ENCODE peak calls at places on chromosome 2, in ten cellular contexts. One of them, this sample, is unnamed.

GRCh38 chr2:232979871-232980461 is 33.1 kb downstream of the NGEF start:
- DNase-seq in BJ: peak
- DNase-seq in left lung: no peak
- DNase-seq in A549: peak
- DNase-seq in pancreas: peak
- DNase-seq in astrocyte of the spinal cord: peak
- DNase-seq in body of pancreas: no peak
- DNase-seq in GM12865: no peak
- DNase-seq in lower lobe of right lung: no peak
- DNase-seq in PC-3: peak
- DNase-seq in this sample: peak

GRCh38 chr2:231250146-231250545 is 51.7 kb downstream of the ARMC9 start:
- DNase-seq in BJ: no peak
- DNase-seq in left lung: no peak
- DNase-seq in A549: no peak
- DNase-seq in pancreas: no peak
- DNase-seq in astrocyte of the spinal cord: no peak
- DNase-seq in body of pancreas: no peak
- DNase-seq in GM12865: no peak
- DNase-seq in lower lobe of right lung: no peak
- DNase-seq in PC-3: no peak
- DNase-seq in this sample: peak

GRCh38 chr2:187581125-187581896 is 27.1 kb upstream of the TFPI start:
- DNase-seq in BJ: no peak
- DNase-seq in left lung: no peak
- DNase-seq in A549: peak
- DNase-seq in pancreas: no peak
- DNase-seq in astrocyte of the spinal cord: peak
- DNase-seq in body of pancreas: peak
- DNase-seq in GM12865: peak
- DNase-seq in lower lobe of right lung: no peak
- DNase-seq in PC-3: peak
- DNase-seq in this sample: no peak

GRCh38 chr2:241777686-241778627 is 1.3 kb downstream of the GAL3ST2 start:
- DNase-seq in BJ: no peak
- DNase-seq in left lung: peak
- DNase-seq in A549: no peak
- DNase-seq in pancreas: no peak
- DNase-seq in astrocyte of the spinal cord: no peak
- DNase-seq in body of pancreas: no peak
- DNase-seq in GM12865: no peak
- DNase-seq in lower lobe of right lung: no peak
- DNase-seq in PC-3: no peak
- DNase-seq in this sample: no peak

GRCh38 chr2:159096896-159097295 is 128.5 kb downstream of the TANC1 start:
- DNase-seq in BJ: no peak
- DNase-seq in left lung: no peak
- DNase-seq in A549: no peak
- DNase-seq in pancreas: no peak
- DNase-seq in astrocyte of the spinal cord: no peak
- DNase-seq in body of pancreas: no peak
- DNase-seq in GM12865: no peak
- DNase-seq in lower lobe of right lung: no peak
- DNase-seq in PC-3: peak
- DNase-seq in this sample: no peak

GRCh38 chr2:74457549-74458131 is 598 bp upstream of the WBP1 start:
- DNase-seq in BJ: no peak
- DNase-seq in left lung: peak
- DNase-seq in A549: peak
- DNase-seq in pancreas: peak
- DNase-seq in astrocyte of the spinal cord: no peak
- DNase-seq in body of pancreas: peak
- DNase-seq in GM12865: peak
- DNase-seq in lower lobe of right lung: peak
- DNase-seq in PC-3: peak
- DNase-seq in this sample: no peak

GRCh38 chr2:206275274-206276160 is 1.1 kb downstream of the ZDBF2 start:
- DNase-seq in BJ: no peak
- DNase-seq in left lung: no peak
- DNase-seq in A549: no peak
- DNase-seq in pancreas: no peak
- DNase-seq in astrocyte of the spinal cord: peak
- DNase-seq in body of pancreas: peak
- DNase-seq in GM12865: peak
- DNase-seq in lower lobe of right lung: no peak
- DNase-seq in PC-3: peak
- DNase-seq in this sample: peak

GRCh38 chr2:199484927-199485326 is 27.2 kb upstream of the SATB2 start:
- DNase-seq in BJ: no peak
- DNase-seq in left lung: no peak
- DNase-seq in A549: no peak
- DNase-seq in pancreas: no peak
- DNase-seq in astrocyte of the spinal cord: no peak
- DNase-seq in body of pancreas: no peak
- DNase-seq in GM12865: peak
- DNase-seq in lower lobe of right lung: no peak
- DNase-seq in PC-3: peak
- DNase-seq in this sample: no peak

GRCh38 chr2:226902041-226902972 is 66.5 kb downstream of the RHBDD1 start:
- DNase-seq in BJ: no peak
- DNase-seq in left lung: no peak
- DNase-seq in A549: no peak
- DNase-seq in pancreas: no peak
- DNase-seq in astrocyte of the spinal cord: peak
- DNase-seq in body of pancreas: no peak
- DNase-seq in GM12865: no peak
- DNase-seq in lower lobe of right lung: no peak
- DNase-seq in PC-3: no peak
- DNase-seq in this sample: no peak

GRCh38 chr2:115083216-115083615 is 640.8 kb downstream of the DPP10 start:
- DNase-seq in BJ: no peak
- DNase-seq in left lung: no peak
- DNase-seq in A549: no peak
- DNase-seq in pancreas: no peak
- DNase-seq in astrocyte of the spinal cord: no peak
- DNase-seq in body of pancreas: no peak
- DNase-seq in GM12865: no peak
- DNase-seq in lower lobe of right lung: no peak
- DNase-seq in PC-3: peak
- DNase-seq in this sample: no peak

GRCh38 chr2:162007447-162008040 is 66.5 kb downstream of the DPP4 start:
- DNase-seq in BJ: no peak
- DNase-seq in left lung: no peak
- DNase-seq in A549: no peak
- DNase-seq in pancreas: no peak
- DNase-seq in astrocyte of the spinal cord: peak
- DNase-seq in body of pancreas: no peak
- DNase-seq in GM12865: peak
- DNase-seq in lower lobe of right lung: no peak
- DNase-seq in PC-3: peak
- DNase-seq in this sample: no peak

GRCh38 chr2:217398860-217399259 is 539.0 kb upstream of the TNP1 start:
- DNase-seq in BJ: no peak
- DNase-seq in left lung: peak
- DNase-seq in A549: no peak
- DNase-seq in pancreas: no peak
- DNase-seq in astrocyte of the spinal cord: no peak
- DNase-seq in body of pancreas: no peak
- DNase-seq in GM12865: no peak
- DNase-seq in lower lobe of right lung: no peak
- DNase-seq in PC-3: no peak
- DNase-seq in this sample: no peak

GRCh38 chr2:127128508-127128907 is 21.6 kb upstream of the BIN1 start:
- DNase-seq in BJ: no peak
- DNase-seq in left lung: peak
- DNase-seq in A549: no peak
- DNase-seq in pancreas: peak
- DNase-seq in astrocyte of the spinal cord: no peak
- DNase-seq in body of pancreas: peak
- DNase-seq in GM12865: peak
- DNase-seq in lower lobe of right lung: peak
- DNase-seq in PC-3: no peak
- DNase-seq in this sample: no peak

GRCh38 chr2:176157499-176158305 is 595 bp downstream of the HOXD3 start:
- DNase-seq in BJ: no peak
- DNase-seq in left lung: no peak
- DNase-seq in A549: no peak
- DNase-seq in pancreas: no peak
- DNase-seq in astrocyte of the spinal cord: no peak
- DNase-seq in body of pancreas: no peak
- DNase-seq in GM12865: no peak
- DNase-seq in lower lobe of right lung: no peak
- DNase-seq in PC-3: no peak
- DNase-seq in this sample: no peak

GRCh38 chr2:42928692-42929576 is 136.6 kb upstream of the HAAO start:
- DNase-seq in BJ: no peak
- DNase-seq in left lung: no peak
- DNase-seq in A549: peak
- DNase-seq in pancreas: no peak
- DNase-seq in astrocyte of the spinal cord: no peak
- DNase-seq in body of pancreas: peak
- DNase-seq in GM12865: peak
- DNase-seq in lower lobe of right lung: no peak
- DNase-seq in PC-3: peak
- DNase-seq in this sample: no peak

GRCh38 chr2:143321994-143322393 is 192.8 kb downstream of the ARHGAP15 start:
- DNase-seq in BJ: no peak
- DNase-seq in left lung: no peak
- DNase-seq in A549: no peak
- DNase-seq in pancreas: no peak
- DNase-seq in astrocyte of the spinal cord: no peak
- DNase-seq in body of pancreas: no peak
- DNase-seq in GM12865: no peak
- DNase-seq in lower lobe of right lung: no peak
- DNase-seq in PC-3: peak
- DNase-seq in this sample: no peak

DNA sequence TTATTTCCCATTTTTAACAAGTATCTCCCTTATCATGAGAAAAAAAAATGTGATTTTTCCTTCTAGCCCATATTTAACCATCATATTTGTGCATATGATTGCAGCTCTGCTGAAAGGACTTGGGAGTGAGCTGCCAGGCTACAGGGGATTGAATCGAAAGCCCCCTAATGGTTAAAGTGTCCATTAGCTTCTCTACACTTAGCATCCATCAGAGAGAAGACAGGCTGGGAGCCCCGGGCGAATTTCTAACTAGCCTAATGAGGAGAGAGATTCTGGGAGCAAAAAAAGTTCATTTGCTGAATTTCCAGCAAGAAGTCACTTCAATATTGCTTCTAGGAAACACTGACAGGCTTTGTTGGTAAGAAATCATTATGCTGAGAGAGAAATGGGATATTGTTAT is 848.8 kb downstream of the TDRD15 start:
- DNase-seq in BJ: no peak
- DNase-seq in left lung: no peak
- DNase-seq in A549: no peak
- DNase-seq in pancreas: no peak
- DNase-seq in astrocyte of the spinal cord: no peak
- DNase-seq in body of pancreas: no peak
- DNase-seq in GM12865: no peak
- DNase-seq in lower lobe of right lung: no peak
- DNase-seq in PC-3: no peak
- DNase-seq in this sample: no peak
- H3K4me3 ChIP-seq in BJ: no peak
- H3K4me3 ChIP-seq in left lung: no peak
- H3K4me3 ChIP-seq in A549: no peak
- H3K4me3 ChIP-seq in pancreas: no peak
- H3K4me3 ChIP-seq in astrocyte of the spinal cord: no peak
- H3K4me3 ChIP-seq in body of pancreas: no peak
- H3K4me3 ChIP-seq in GM12865: no peak
- H3K4me3 ChIP-seq in lower lobe of right lung: no peak
- H3K4me3 ChIP-seq in PC-3: no peak
- H3K4me3 ChIP-seq in this sample: no peak

GRCh38 chr2:26314243-26314642 is 31.7 kb upstream of the SELENOI start:
- DNase-seq in BJ: no peak
- DNase-seq in left lung: no peak
- DNase-seq in A549: no peak
- DNase-seq in pancreas: no peak
- DNase-seq in astrocyte of the spinal cord: no peak
- DNase-seq in body of pancreas: no peak
- DNase-seq in GM12865: no peak
- DNase-seq in lower lobe of right lung: no peak
- DNase-seq in PC-3: no peak
- DNase-seq in this sample: no peak
- TF ChIP-seq CTCF in BJ: no peak
- TF ChIP-seq CTCF in left lung: no peak
- TF ChIP-seq CTCF in A549: no peak
- TF ChIP-seq CTCF in pancreas: no peak
- TF ChIP-seq CTCF in astrocyte of the spinal cord: no peak
- TF ChIP-seq CTCF in body of pancreas: no peak
- TF ChIP-seq CTCF in GM12865: no peak
- TF ChIP-seq CTCF in lower lobe of right lung: no peak
- TF ChIP-seq CTCF in PC-3: no peak
- TF ChIP-seq CTCF in this sample: no peak

DNA sequence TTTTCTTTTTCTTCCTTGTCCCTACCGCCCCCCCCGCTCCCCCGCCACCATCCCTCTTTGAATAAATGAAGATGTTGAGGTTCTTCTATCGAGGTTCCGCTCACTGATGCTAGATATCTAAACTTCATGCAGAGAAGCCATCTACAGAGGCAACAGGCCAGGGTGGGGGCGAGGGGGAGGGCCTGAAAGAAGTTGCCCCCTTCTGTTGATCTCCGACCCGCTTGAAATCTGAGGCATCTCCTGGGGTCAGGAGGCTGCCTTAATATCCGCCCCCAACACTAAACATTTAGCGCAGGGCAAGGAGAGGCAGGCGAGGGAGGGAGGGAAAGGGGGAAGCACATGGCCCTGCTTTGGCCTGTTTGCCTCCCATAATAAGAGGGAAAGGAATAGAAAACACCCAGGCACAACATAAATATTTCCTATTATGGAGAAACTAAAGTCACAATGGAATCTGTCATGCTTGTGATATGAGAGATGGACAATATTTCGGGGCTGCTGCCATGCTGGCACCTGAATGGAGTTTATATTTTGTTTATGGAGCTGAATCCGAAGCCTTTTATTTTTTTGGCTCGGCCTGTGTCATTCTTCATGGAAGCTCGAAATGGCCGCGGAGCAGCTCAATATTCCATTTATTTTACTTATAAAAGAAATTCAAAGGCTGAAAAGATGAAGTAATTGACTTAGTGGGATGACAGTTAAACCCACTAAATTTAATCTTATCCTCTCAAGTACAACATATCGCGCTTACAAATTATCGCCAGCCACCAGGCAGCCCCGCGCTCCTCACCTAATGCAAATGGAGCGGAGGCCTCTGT is 221.1 kb downstream of the INSIG2 start:
- DNase-seq in BJ: no peak
- DNase-seq in left lung: no peak
- DNase-seq in A549: no peak
- DNase-seq in pancreas: no peak
- DNase-seq in astrocyte of the spinal cord: no peak
- DNase-seq in body of pancreas: no peak
- DNase-seq in GM12865: no peak
- DNase-seq in lower lobe of right lung: no peak
- DNase-seq in PC-3: no peak
- DNase-seq in this sample: no peak
- H3K4me3 ChIP-seq in BJ: peak
- H3K4me3 ChIP-seq in left lung: peak
- H3K4me3 ChIP-seq in A549: no peak
- H3K4me3 ChIP-seq in pancreas: peak
- H3K4me3 ChIP-seq in astrocyte of the spinal cord: peak
- H3K4me3 ChIP-seq in body of pancreas: peak
- H3K4me3 ChIP-seq in GM12865: peak
- H3K4me3 ChIP-seq in lower lobe of right lung: peak
- H3K4me3 ChIP-seq in PC-3: no peak
- H3K4me3 ChIP-seq in this sample: peak

GRCh38 chr2:6865346-6866238 is at the start of gene CMPK2:
- DNase-seq in BJ: no peak
- DNase-seq in left lung: peak
- DNase-seq in A549: peak
- DNase-seq in pancreas: peak
- DNase-seq in astrocyte of the spinal cord: peak
- DNase-seq in body of pancreas: peak
- DNase-seq in GM12865: peak
- DNase-seq in lower lobe of right lung: peak
- DNase-seq in PC-3: peak
- DNase-seq in this sample: no peak
- TF ChIP-seq CTCF in BJ: no peak
- TF ChIP-seq CTCF in left lung: no peak
- TF ChIP-seq CTCF in A549: peak
- TF ChIP-seq CTCF in pancreas: no peak
- TF ChIP-seq CTCF in astrocyte of the spinal cord: peak
- TF ChIP-seq CTCF in body of pancreas: no peak
- TF ChIP-seq CTCF in GM12865: peak
- TF ChIP-seq CTCF in lower lobe of right lung: peak
- TF ChIP-seq CTCF in PC-3: no peak
- TF ChIP-seq CTCF in this sample: no peak